ENCODE peak calls at places on chromosomes 16 and 17, in five cellular contexts. R is GM12878, X is H1, J is K562, H is HepG2. W is an unnamed sample.

GRCh38 chr16:72986011-72986410 is 61.9 kb downstream of the ZFHX3 start:
- DNase-seq in X (no peak), J (no peak), H (no peak), R (no peak), W (no peak)

GRCh38 chr17:42563543-42563942 is 1.6 kb downstream of the COASY start:
- DNase-seq in R (no peak), J (no peak), X (no peak), H (no peak), W (no peak)

GRCh38 chr17:14269473-14269872 is 31.4 kb upstream of the HS3ST3B1 start:
- DNase-seq in H (no peak), X (no peak), J (no peak), R (no peak), W (no peak)

GRCh38 chr17:41199421-41200098 is 9.9 kb downstream of the KRTAP9-1 start:
- DNase-seq in H (no peak), J (no peak), R (no peak), X (no peak), W (no peak)

GRCh38 chr17:66673668-66674276 is 161.1 kb upstream of the CACNG5 start:
- DNase-seq in R (no peak), X (peak; percentile 69), J (no peak), H (peak; percentile 43), W (peak; percentile 84)

GRCh38 chr16:88352261-88353200 is 30.2 kb upstream of the ZNF469 start:
- DNase-seq in J (no peak), R (no peak), X (no peak), H (no peak), W (no peak)

GRCh38 chr17:42097691-42098661 is at the start of gene ZNF385C:
- DNase-seq in R (no peak), X (peak; percentile 73), J (peak; percentile 86), H (no peak), W (peak; percentile 62)

GRCh38 chr17:43445009-43445589 is 38.7 kb upstream of the DHX8 start:
- DNase-seq in J (no peak), X (no peak), R (no peak), H (no peak), W (no peak)

GRCh38 chr17:81966343-81967243 is 5.6 kb upstream of the NOTUM start:
- DNase-seq in X (peak; percentile 70), J (no peak), R (no peak), H (peak; percentile 89), W (peak; percentile 83)

GRCh38 chr17:36640836-36641235 is 39.5 kb downstream of the MRM1 start:
- DNase-seq in X (no peak), R (no peak), H (no peak), J (no peak), W (peak; percentile 29)

GRCh38 chr16:88376053-88376834 is 6.5 kb upstream of the ZNF469 start:
- DNase-seq in X (no peak), H (no peak), J (no peak), R (no peak), W (no peak)

GRCh38 chr16:72372082-72372615 is 200.2 kb upstream of the PMFBP1 start:
- DNase-seq in H (no peak), X (no peak), R (no peak), J (no peak), W (no peak)

GRCh38 chr17:74866198-74866835 is 6.5 kb downstream of the FDXR start:
- DNase-seq in X (no peak), J (no peak), R (no peak), H (no peak), W (no peak)

GRCh38 chr16:69812213-69813014 is 50.3 kb downstream of the WWP2 start:
- DNase-seq in H (no peak), R (no peak), J (peak; percentile 39), X (no peak), W (no peak)

GRCh38 chr16:31201511-31202401 is 804 bp downstream of the PYCARD start:
- DNase-seq in R (no peak), J (peak; percentile 47), H (no peak), X (peak; percentile 81), W (peak; percentile 79)

GRCh38 chr17:3960764-3961163 is 3.5 kb downstream of the ATP2A3 start:
- DNase-seq in R (no peak), H (no peak), X (no peak), J (no peak), W (no peak)

GRCh38 chr16:17469011-17469741 is 1.6 kb downstream of the XYLT1 start:
- DNase-seq in X (no peak), H (no peak), R (no peak), J (no peak), W (no peak)

GRCh38 chr16:8889893-8890548 is 7.9 kb downstream of the LITAFD start:
- DNase-seq in R (no peak), X (no peak), J (no peak), H (no peak), W (no peak)

GRCh38 chr17:38464723-38465419 is 36.6 kb downstream of the ARHGAP23 start:
- DNase-seq in X (no peak), R (no peak), J (peak; percentile 90), H (no peak), W (peak; percentile 21)

GRCh38 chr17:44792276-44792675 is 33.5 kb downstream of the ADAM11 start:
- DNase-seq in J (no peak), R (no peak), X (no peak), H (no peak), W (no peak)

GRCh38 chr16:23408242-23409201 is 44.5 kb downstream of the COG7 start:
- DNase-seq in R (no peak), X (no peak), H (no peak), J (no peak), W (peak; percentile 16)

GRCh38 chr17:73189417-73190099 is 3.3 kb upstream of the COG1 start:
- DNase-seq in X (no peak), J (no peak), R (no peak), H (peak; percentile 83), W (peak; percentile 68)

GRCh38 chr16:53545433-53545832 is 42.4 kb upstream of the AKTIP start:
- DNase-seq in R (no peak), X (no peak), J (no peak), H (peak; percentile 18), W (peak; percentile 39)

GRCh38 chr17:66829386-66829864 is 5.5 kb upstream of the CACNG5 start:
- DNase-seq in X (peak; percentile 79), R (no peak), J (peak; percentile 45), H (peak; percentile 18), W (peak; percentile 92)

GRCh38 chr17:47745037-47745380 is 12.0 kb downstream of the TBX21 start:
- DNase-seq in H (no peak), J (peak; percentile 54), X (no peak), R (no peak), W (peak; percentile 39)

GRCh38 chr17:17073627-17074521 is 31.6 kb downstream of the MPRIP start:
- DNase-seq in X (no peak), R (no peak), H (no peak), J (no peak), W (no peak)

GRCh38 chr17:16976686-16977550 is 5.0 kb upstream of the TNFRSF13B start:
- DNase-seq in X (peak; percentile 35), R (no peak), H (no peak), J (no peak), W (no peak)

GRCh38 chr16:66352304-66352703 is 14.2 kb upstream of the CDH5 start:
- DNase-seq in R (no peak), H (no peak), J (no peak), X (no peak), W (no peak)

GRCh38 chr16:86432691-86433090 is 77.6 kb upstream of the FOXF1 start:
- DNase-seq in J (no peak), R (no peak), X (no peak), H (no peak), W (no peak)

DNA sequence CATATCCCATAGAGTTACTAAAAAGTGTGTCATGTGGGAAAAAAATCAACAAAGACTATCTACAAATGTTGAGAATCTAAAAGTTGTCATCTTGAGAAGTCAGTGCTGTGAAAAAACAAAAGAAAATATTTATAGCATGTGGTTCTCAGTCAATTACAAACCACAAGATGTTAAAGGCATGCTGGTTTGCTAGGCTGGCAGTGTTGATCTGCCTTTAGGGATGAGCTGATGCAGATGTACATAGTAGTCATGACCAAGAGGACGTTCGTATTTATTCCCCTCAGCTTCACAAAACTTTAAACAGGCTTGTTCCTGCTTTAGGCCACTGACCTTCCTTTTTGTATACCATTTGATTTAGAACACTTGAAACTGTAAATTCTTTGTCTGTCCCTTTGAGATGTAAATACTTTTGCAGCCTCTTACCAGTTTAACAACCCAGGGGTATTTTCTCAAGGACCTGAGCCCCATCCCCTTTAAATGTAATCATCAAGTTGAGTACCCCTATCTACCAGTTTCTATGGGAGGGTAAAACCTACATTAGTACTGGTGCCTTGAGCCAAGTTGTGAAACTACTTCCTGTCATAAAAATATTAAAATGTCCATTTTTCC is 446.6 kb downstream of the KCNJ18 start:
- DNase-seq in R (no peak), J (no peak), H (no peak), X (no peak), W (peak; percentile 33)
- TF ChIP-seq CREB1 in R (no peak), J (no peak), H (no peak), X (no peak), W (no peak)

GRCh38 chr16:56591377-56592060 is 2.2 kb downstream of the MT3 start:
- DNase-seq in H (no peak), X (no peak), J (no peak), R (no peak), W (no peak)

GRCh38 chr16:56589141-56590039 is at the start of gene MT3:
- DNase-seq in J (no peak), R (no peak), H (no peak), X (peak; percentile 64), W (peak; percentile 87)

GRCh38 chr16:56584276-56584675 is 5.1 kb upstream of the MT3 start:
- DNase-seq in R (no peak), H (no peak), X (no peak), J (no peak), W (no peak)

GRCh38 chr16:56593573-56594291 is 4.4 kb downstream of the MT3 start:
- DNase-seq in H (no peak), J (no peak), R (no peak), X (no peak), W (no peak)

DNA sequence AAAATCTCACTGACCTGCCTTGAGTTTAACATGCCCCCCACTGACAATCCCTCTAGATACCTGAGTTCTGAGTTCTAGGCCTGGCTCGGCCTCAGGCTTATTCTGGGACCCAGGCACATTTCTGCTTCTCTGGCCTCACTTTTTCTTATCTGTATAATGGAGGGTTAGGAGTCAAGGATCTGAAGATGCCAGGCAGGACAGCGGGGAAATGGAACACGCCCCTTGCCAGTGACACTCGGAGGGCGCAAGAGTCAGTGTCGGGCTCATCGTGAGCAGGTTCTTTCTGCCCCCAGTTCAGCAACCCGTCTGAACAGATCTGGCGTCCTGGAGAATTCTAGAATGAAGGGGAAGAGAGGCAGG is 567 bp upstream of the MT3 start:
- DNase-seq in X (no peak), H (no peak), J (no peak), R (no peak), W (no peak)
- H3K27me3 ChIP-seq in X (peaks cover 41% of the 10 kb centered on the region), H (peaks cover 45% of the 10 kb centered on the region), J (peaks cover 19% of the 10 kb centered on the region), R (peaks cover 13% of the 10 kb centered on the region), W (peaks cover 71% of the 10 kb centered on the region)

DNA sequence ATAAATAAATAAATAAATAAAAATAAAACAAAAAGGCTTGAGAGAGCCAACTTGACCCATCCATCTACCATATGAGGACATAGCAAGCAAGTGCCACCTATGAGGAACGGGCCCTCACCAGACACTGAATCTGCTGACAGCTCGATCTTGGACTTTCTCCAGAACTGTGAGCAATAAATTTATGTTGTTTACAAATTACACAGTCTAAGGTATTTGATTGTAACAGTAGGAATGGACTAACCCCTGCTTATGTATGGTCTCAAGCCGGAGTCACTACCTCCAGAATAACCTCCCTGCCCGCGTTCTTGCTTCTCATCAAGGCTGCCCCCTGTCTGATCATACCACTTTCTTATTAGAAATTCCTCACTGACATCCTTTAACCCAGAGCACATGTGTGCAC is 9.9 kb downstream of the SLC5A11 start:
- DNase-seq in X (no peak), H (no peak), J (no peak), R (no peak), W (no peak)
- TF ChIP-seq CTCF in X (no peak), H (no peak), J (no peak), R (no peak), W (no peak)

GRCh38 chr17:40112191-40112590 is 9.6 kb upstream of the MSL1 start:
- DNase-seq in R (no peak), H (no peak), X (no peak), J (no peak), W (no peak)
- TF ChIP-seq CREB1 in R (no peak), H (no peak), X (no peak), J (no peak), W (no peak)